ENCODE peak calls at places on chromosomes 11 and 22, in five cellular contexts. L, N, F, O and M are unnamed samples.

GRCh38 chr11:67468056-67468455 is 995 bp downstream of the TMEM134 start:
- DNase-seq in L (no peak), O (no peak), F (no peak), N (peak), M (no peak)

GRCh38 chr11:66868726-66869291 is 11.9 kb downstream of the LRFN4 start:
- DNase-seq in O (no peak), L (peak), N (peak), F (peak), M (no peak)

GRCh38 chr11:107493117-107493516 is 35.5 kb upstream of the CWF19L2 start:
- DNase-seq in L (no peak), O (no peak), N (no peak), F (no peak), M (no peak)

GRCh38 chr22:50197856-50198623 is 2.8 kb upstream of the SELENOO start:
- DNase-seq in L (no peak), O (no peak), F (no peak), N (no peak), M (no peak)

GRCh38 chr22:20299736-20300136 is 20.1 kb downstream of the DGCR6L start:
- DNase-seq in L (no peak), N (peak), O (no peak), F (no peak), M (no peak)

GRCh38 chr11:613369-613968 is 2.3 kb downstream of the IRF7 start:
- DNase-seq in L (peak), O (peak), F (peak), N (peak), M (no peak)

GRCh38 chr22:49340406-49340805 is 487.3 kb downstream of the BRD1 start:
- DNase-seq in L (no peak), O (no peak), F (no peak), N (no peak), M (peak)

GRCh38 chr22:25960375-25960774 is 208.9 kb upstream of the SEZ6L start:
- DNase-seq in F (no peak), N (no peak), L (no peak), O (no peak), M (no peak)

GRCh38 chr11:72838691-72839305 is 24.6 kb downstream of the ATG16L2 start:
- DNase-seq in F (no peak), N (no peak), L (no peak), O (no peak), M (no peak)

GRCh38 chr11:73239111-73239521 is 21.0 kb downstream of the P2RY2 start:
- DNase-seq in N (no peak), F (no peak), L (no peak), O (no peak), M (peak)

GRCh38 chr11:104061851-104062521 is 25.5 kb downstream of the DDI1 start:
- DNase-seq in L (no peak), F (no peak), O (no peak), N (no peak), M (no peak)

GRCh38 chr11:86551286-86551685 is 121.1 kb downstream of the ME3 start:
- DNase-seq in O (no peak), F (no peak), L (no peak), N (no peak), M (no peak)
- H3K4me3 ChIP-seq in O (no peak), F (no peak), L (no peak), N (no peak), M (no peak)

GRCh38 chr22:22164541-22165272 is 79.9 kb upstream of the VPREB1 start:
- DNase-seq in F (peak), N (no peak), L (no peak), O (no peak), M (no peak)
- TF ChIP-seq CTCF in F (peak), N (no peak), L (no peak), O (no peak), M (no peak)

DNA sequence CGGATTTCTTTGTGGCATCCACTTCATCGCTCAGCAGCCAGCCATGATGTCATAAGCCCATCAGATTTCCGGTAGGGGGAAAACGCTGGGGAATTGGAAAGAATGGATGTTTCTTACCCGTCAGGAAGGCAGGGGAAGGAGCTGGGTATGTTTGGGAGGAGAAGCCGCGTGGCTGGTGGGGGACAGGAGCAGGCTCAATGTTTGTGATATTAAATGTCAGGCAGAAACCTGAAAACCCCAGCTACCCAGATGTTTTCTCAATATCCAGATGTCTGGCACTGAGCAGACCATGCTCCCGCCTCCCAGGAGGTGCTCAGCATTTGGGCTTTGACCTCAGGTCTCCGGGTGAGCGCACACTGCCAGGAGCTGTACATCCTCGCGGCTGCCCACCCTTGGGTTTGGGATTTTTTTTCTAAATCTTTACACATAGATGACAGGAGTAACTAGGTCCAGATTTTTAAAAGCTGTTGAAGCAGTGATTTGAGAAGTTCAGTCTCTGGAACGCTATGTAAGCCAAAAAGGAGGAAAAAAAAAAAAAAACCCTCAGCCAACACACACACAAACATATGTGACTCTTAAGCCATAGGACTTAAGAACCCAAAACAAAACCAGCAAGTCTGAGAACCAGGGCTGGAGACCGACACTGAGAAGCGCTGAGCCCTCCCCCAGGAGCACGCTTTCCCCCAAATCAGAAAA is 67.4 kb downstream of the NFAM1 start:
- DNase-seq in O (peak), N (no peak), L (no peak), F (no peak), M (no peak)
- H3K4me3 ChIP-seq in O (no peak), N (no peak), L (no peak), F (peak), M (peak)

GRCh38 chr11:44454686-44455085 is 110.8 kb upstream of the CD82 start:
- DNase-seq in L (no peak), F (no peak), N (no peak), O (no peak), M (peak)

GRCh38 chr11:44453213-44453612 is 112.2 kb upstream of the CD82 start:
- DNase-seq in O (no peak), N (no peak), L (no peak), F (no peak), M (peak)

GRCh38 chr11:44457862-44458261 is 107.6 kb upstream of the CD82 start:
- DNase-seq in F (no peak), N (no peak), L (no peak), O (no peak), M (peak)

GRCh38 chr11:44453871-44454270 is 111.6 kb upstream of the CD82 start:
- DNase-seq in F (no peak), N (no peak), L (no peak), O (no peak), M (peak)

GRCh38 chr11:44456544-44457270 is 108.8 kb upstream of the CD82 start:
- DNase-seq in L (no peak), O (no peak), N (no peak), F (peak), M (peak)
- TF ChIP-seq CTCF in L (no peak), O (peak), N (no peak), F (peak), M (no peak)

DNA sequence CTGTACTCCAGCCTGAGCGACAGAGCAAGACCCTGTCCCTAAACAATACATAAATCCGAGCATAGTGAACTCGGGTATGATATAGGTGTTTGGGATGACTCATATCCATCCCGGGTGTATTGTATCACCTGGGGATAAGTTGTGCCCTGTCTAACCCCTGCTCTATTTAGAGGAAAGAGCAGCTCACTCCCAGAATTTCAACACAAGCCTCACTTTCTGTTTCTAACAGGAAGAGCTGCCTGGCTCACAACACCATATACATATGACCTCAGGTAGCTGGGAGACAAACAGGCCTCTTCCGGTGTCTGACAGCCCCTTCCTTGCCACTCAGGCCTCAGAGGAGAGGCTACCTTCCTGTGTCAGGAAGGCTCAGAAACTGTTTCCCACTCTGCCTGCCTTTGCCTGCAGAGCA is 9.9 kb upstream of the MICALL1 start:
- DNase-seq in O (no peak), F (no peak), L (peak), N (peak), M (no peak)
- H3K4me3 ChIP-seq in O (no peak), F (no peak), L (peak), N (no peak), M (no peak)

DNA sequence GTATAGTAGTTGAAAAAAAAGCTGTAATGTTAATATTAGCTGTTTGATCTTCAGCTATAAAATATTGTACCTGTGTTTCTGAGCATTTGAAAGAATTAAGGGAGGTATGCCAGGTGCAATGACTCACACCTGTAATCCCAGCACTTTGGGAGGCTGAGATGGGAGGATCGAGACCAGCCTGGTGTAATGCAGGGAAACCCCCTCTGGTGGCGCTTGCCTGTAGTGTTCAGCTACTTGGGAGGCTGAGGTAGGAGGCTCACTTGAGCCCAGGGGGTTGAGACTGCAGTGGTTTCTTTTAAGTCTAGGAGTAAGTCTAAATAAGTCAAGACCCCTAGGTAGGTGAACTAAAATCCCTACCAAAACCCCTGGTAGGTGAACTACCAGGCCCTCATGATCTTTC is 37.1 kb downstream of the TAF1D start:
- DNase-seq in O (no peak), F (no peak), N (no peak), L (no peak), M (no peak)
- TF ChIP-seq CTCF in O (no peak), F (peak), N (no peak), L (no peak), M (no peak)

GRCh38 chr22:46411347-46411746 is 75.8 kb downstream of the TRMU start:
- DNase-seq in L (no peak), N (no peak), O (no peak), F (no peak), M (no peak)
- H3K4me3 ChIP-seq in L (no peak), N (no peak), O (no peak), F (no peak), M (no peak)

GRCh38 chr11:117083011-117083940 is 15.0 kb downstream of the SIK3 start:
- DNase-seq in N (no peak), F (peak), L (no peak), O (no peak), M (no peak)

GRCh38 chr11:117076941-117077659 is 21.1 kb downstream of the SIK3 start:
- DNase-seq in L (no peak), N (no peak), F (no peak), O (no peak), M (no peak)

GRCh38 chr11:117084992-117085391 is 13.2 kb downstream of the SIK3 start:
- DNase-seq in F (no peak), L (no peak), N (no peak), O (no peak), M (no peak)

GRCh38 chr11:117080370-117080769 is 17.9 kb downstream of the SIK3 start:
- DNase-seq in F (no peak), L (no peak), O (no peak), N (no peak), M (no peak)

DNA sequence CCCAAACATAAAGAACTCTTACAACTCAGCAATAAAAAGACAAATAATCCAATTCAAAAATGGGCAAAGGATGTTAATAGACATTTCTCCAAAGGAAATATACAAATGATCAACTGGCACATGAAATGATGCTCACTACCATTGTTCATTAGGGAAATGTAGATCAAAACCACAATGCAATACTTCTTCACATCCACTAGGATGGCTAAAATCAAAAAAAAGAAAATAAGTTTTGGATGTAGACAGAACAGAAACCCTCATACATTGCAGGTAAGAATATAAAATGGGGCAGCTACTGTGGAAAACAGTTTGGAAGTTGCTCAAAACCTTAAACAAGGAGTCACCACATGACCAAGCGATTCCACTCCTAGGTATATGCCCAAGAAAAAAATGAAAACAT is 16.3 kb downstream of the SIK3 start:
- DNase-seq in L (no peak), F (no peak), O (no peak), N (no peak), M (no peak)
- TF ChIP-seq CTCF in L (no peak), F (peak), O (no peak), N (no peak), M (no peak)